ENCODE peak calls at places on chromosomes 7 and 10, in six cellular contexts. E, V, X, C, Z and G are unnamed samples.

GRCh38 chr7:101677421-101678137 is 48.5 kb upstream of the MYL10 start:
- DNase-seq in E (no peak), V (no peak), X (no peak), C (no peak), Z (peak), G (no peak)

GRCh38 chr10:63681965-63682704 is 160.9 kb downstream of the REEP3 start:
- DNase-seq in E (no peak), V (peak), X (peak), C (no peak), Z (no peak), G (no peak)

GRCh38 chr7:121041516-121042148 is 53.1 kb downstream of the CPED1 start:
- DNase-seq in E (no peak), V (no peak), X (no peak), C (no peak), Z (no peak), G (no peak)

GRCh38 chr10:119657725-119658124 is 6.5 kb downstream of the BAG3 start:
- DNase-seq in E (no peak), V (no peak), X (no peak), C (no peak), Z (no peak), G (no peak)

GRCh38 chr10:97179731-97180366 is 5.9 kb downstream of the SLIT1 start:
- DNase-seq in E (no peak), V (no peak), X (no peak), C (peak), Z (no peak), G (no peak)

GRCh38 chr10:121168513-121169216 is 317.5 kb downstream of the WDR11 start:
- DNase-seq in E (no peak), V (no peak), X (no peak), C (no peak), Z (no peak), G (no peak)

GRCh38 chr7:55963584-55964168 is 709 bp upstream of the NIPSNAP2 start:
- DNase-seq in E (no peak), V (no peak), X (no peak), C (no peak), Z (no peak), G (peak)

GRCh38 chr7:141709749-141710148 is 1.6 kb downstream of the WEE2 start:
- DNase-seq in E (no peak), V (no peak), X (no peak), C (no peak), Z (no peak), G (peak)

GRCh38 chr7:111834367-111834766 is 272.1 kb upstream of the IMMP2L start:
- DNase-seq in E (no peak), V (no peak), X (no peak), C (no peak), Z (no peak), G (no peak)

GRCh38 chr7:1062296-1063294 is 18.2 kb downstream of the GPR146 start:
- DNase-seq in E (no peak), V (peak), X (no peak), C (no peak), Z (no peak), G (no peak)